ENCODE peak calls at places on chromosomes 6 and 20, in eight cellular contexts. E is AG04449; X is CD4-positive, alpha-beta T cell; M is type B pancreatic cell; G is iris pigment epithelial cell; D is EL; Q is breast epithelium; Y is nephron progenitor cell. R is an unnamed sample.

GRCh38 chr20:60013296-60014142 is 55.3 kb downstream of the CDH26 start:
- DNase-seq in X (no peak), E (no peak), Q (no peak), Y (no peak), D (no peak), M (no peak), G (peak), R (no peak)

GRCh38 chr6:106309766-106310373 is 15.7 kb downstream of the ATG5 start:
- DNase-seq in G (no peak), Q (no peak), X (no peak), D (peak), M (no peak), Y (no peak), E (no peak), R (no peak)

GRCh38 chr20:31666258-31667042 is 28.7 kb downstream of the COX4I2 start:
- DNase-seq in E (no peak), Y (no peak), M (no peak), Q (no peak), X (no peak), G (no peak), D (no peak), R (peak)

GRCh38 chr6:23137596-23137995 is 568.2 kb downstream of the HDGFL1 start:
- DNase-seq in X (no peak), E (no peak), M (no peak), Y (no peak), D (peak), G (peak), Q (no peak), R (no peak)

GRCh38 chr6:36324191-36324590 is 12.5 kb downstream of the BNIP5 start:
- DNase-seq in Y (no peak), Q (no peak), M (no peak), G (no peak), D (no peak), X (no peak), E (no peak), R (no peak)

GRCh38 chr20:4862661-4863060 is 138.6 kb downstream of the SLC23A2 start:
- DNase-seq in M (no peak), Y (no peak), E (no peak), D (no peak), X (no peak), G (no peak), Q (no peak), R (no peak)

GRCh38 chr20:62950741-62951140 is 1.8 kb upstream of the SLC17A9 start:
- DNase-seq in M (no peak), Q (no peak), G (no peak), D (no peak), X (no peak), Y (no peak), E (no peak), R (no peak)

GRCh38 chr6:33727932-33728331 is 16.4 kb upstream of the UQCC2 start:
- DNase-seq in X (no peak), M (no peak), E (no peak), D (no peak), G (no peak), Y (no peak), Q (no peak), R (no peak)

GRCh38 chr20:19710336-19710721 is 47.7 kb upstream of the RIN2 start:
- DNase-seq in E (no peak), M (no peak), Y (no peak), X (no peak), Q (no peak), G (no peak), D (no peak), R (no peak)

GRCh38 chr6:20708367-20709124 is 174.3 kb downstream of the CDKAL1 start:
- DNase-seq in M (no peak), D (no peak), Q (no peak), E (no peak), X (no peak), G (peak), Y (no peak), R (no peak)

GRCh38 chr20:258963-259362 is 1.4 kb downstream of the DEFB132 start:
- DNase-seq in D (peak), Q (no peak), X (no peak), Y (no peak), E (no peak), M (no peak), G (peak), R (peak)

GRCh38 chr6:121884056-121884455 is 448.6 kb downstream of the GJA1 start:
- DNase-seq in M (no peak), E (no peak), G (peak), Y (no peak), D (peak), X (no peak), Q (no peak), R (no peak)

GRCh38 chr6:71383891-71384489 is 95.4 kb downstream of the OGFRL1 start:
- DNase-seq in Q (no peak), M (no peak), X (no peak), Y (peak), G (peak), E (no peak), D (peak), R (no peak)

GRCh38 chr20:10061641-10062040 is 26.9 kb downstream of the ANKEF1 start:
- DNase-seq in E (no peak), G (no peak), Y (no peak), Q (no peak), M (no peak), D (no peak), X (no peak), R (no peak)

GRCh38 chr6:126539022-126539421 is 199.1 kb downstream of the CENPW start:
- DNase-seq in X (no peak), E (no peak), Y (no peak), D (peak), M (no peak), G (peak), Q (no peak), R (no peak)

GRCh38 chr6:82220167-82220566 is 27.4 kb downstream of the IBTK start:
- DNase-seq in Q (no peak), M (no peak), Y (no peak), D (no peak), G (no peak), X (no peak), E (no peak), R (no peak)

GRCh38 chr6:154738561-154738961 is 5.3 kb downstream of the SCAF8 start:
- DNase-seq in Y (no peak), Q (no peak), G (peak), E (no peak), M (no peak), D (peak), X (no peak), R (no peak)

GRCh38 chr20:48026981-48027592 is 241.8 kb upstream of the SULF2 start:
- DNase-seq in E (no peak), M (no peak), D (no peak), G (no peak), X (no peak), Y (no peak), Q (no peak), R (no peak)

GRCh38 chr20:51492167-51493092 is 50.1 kb downstream of the NFATC2 start:
- DNase-seq in Y (no peak), G (no peak), Q (no peak), M (no peak), X (no peak), E (no peak), D (no peak), R (peak)

GRCh38 chr6:1381397-1382330 is 7.7 kb upstream of the FOXF2 start:
- DNase-seq in X (peak), M (peak), Q (no peak), E (no peak), G (no peak), D (peak), Y (peak), R (peak)

GRCh38 chr6:33118525-33119123 is 42.8 kb downstream of the HLA-DPB1 start:
- DNase-seq in M (no peak), D (peak), X (no peak), G (peak), E (no peak), Y (peak), Q (no peak), R (peak)

GRCh38 chr20:1876975-1877603 is 18.1 kb upstream of the SIRPA start:
- DNase-seq in D (peak), X (no peak), M (no peak), Q (no peak), G (no peak), E (no peak), Y (no peak), R (peak)

GRCh38 chr20:59701236-59701635 is 96.9 kb downstream of the PHACTR3 start:
- DNase-seq in X (no peak), Y (no peak), Q (no peak), G (no peak), E (no peak), M (peak), D (no peak), R (no peak)

GRCh38 chr6:166058064-166058739 is 109.4 kb downstream of the TBXT start:
- DNase-seq in D (no peak), Q (no peak), M (no peak), E (no peak), X (no peak), Y (no peak), G (peak), R (peak)

GRCh38 chr20:17676942-17677341 is 5.1 kb downstream of the RRBP1 start:
- DNase-seq in E (no peak), X (no peak), M (no peak), Y (no peak), G (peak), Q (no peak), D (peak), R (no peak)

GRCh38 chr6:158422629-158423238 is 110.5 kb downstream of the TULP4 start:
- DNase-seq in M (no peak), G (no peak), Y (no peak), D (no peak), Q (no peak), X (no peak), E (no peak), R (no peak)

GRCh38 chr6:44133003-44133931 is 5.9 kb downstream of the TMEM63B start:
- DNase-seq in Q (peak), M (no peak), D (peak), E (no peak), X (no peak), G (peak), Y (peak), R (peak)

GRCh38 chr20:60372822-60373221 is 414.6 kb downstream of the CDH26 start:
- DNase-seq in D (no peak), G (no peak), X (no peak), Y (no peak), M (no peak), Q (no peak), E (no peak), R (no peak)

GRCh38 chr20:34938466-34939163 is 17.0 kb downstream of the GSS start:
- DNase-seq in D (no peak), Y (no peak), G (no peak), X (no peak), Q (no peak), E (no peak), M (no peak), R (peak)

GRCh38 chr20:61295726-61296628 is 43.9 kb downstream of the CDH4 start:
- DNase-seq in G (peak), X (no peak), M (no peak), Q (no peak), D (peak), E (no peak), Y (peak), R (no peak)

GRCh38 chr6:66662196-66662595 is 955.2 kb upstream of the EYS start:
- DNase-seq in X (no peak), M (no peak), G (peak), D (no peak), E (no peak), Q (no peak), Y (no peak), R (peak)

GRCh38 chr20:16397053-16397452 is 176.2 kb downstream of the KIF16B start:
- DNase-seq in E (no peak), G (no peak), M (no peak), Q (peak), X (no peak), D (no peak), Y (no peak), R (peak)

GRCh38 chr20:59735917-59736316 is 131.6 kb downstream of the PHACTR3 start:
- DNase-seq in M (no peak), Y (no peak), Q (no peak), D (no peak), E (no peak), X (no peak), G (no peak), R (peak)

GRCh38 chr6:127893541-127893940 is 7.3 kb downstream of the THEMIS start:
- DNase-seq in M (no peak), Y (no peak), D (no peak), G (no peak), Q (no peak), E (no peak), X (no peak), R (no peak)

GRCh38 chr20:43938932-43939761 is 24.5 kb downstream of the TOX2 start:
- DNase-seq in Q (no peak), D (peak), Y (no peak), E (peak), G (peak), M (no peak), X (no peak), R (peak)

GRCh38 chr20:8518878-8519277 is 386.8 kb downstream of the PLCB1 start:
- DNase-seq in D (no peak), M (no peak), Q (no peak), X (no peak), Y (no peak), E (no peak), G (no peak), R (no peak)

GRCh38 chr6:141077355-141078333 is 1055.1 kb upstream of the GJE1 start:
- DNase-seq in D (peak), G (peak), Q (no peak), M (no peak), E (no peak), Y (peak), X (no peak), R (peak)

GRCh38 chr20:25739615-25740320 is 43.1 kb upstream of the ZNF337 start:
- DNase-seq in D (peak), Q (no peak), M (no peak), Y (no peak), G (peak), E (no peak), X (no peak), R (no peak)

GRCh38 chr6:163782436-163783003 is 368.0 kb downstream of the QKI start:
- DNase-seq in G (no peak), E (no peak), M (no peak), X (no peak), Y (no peak), D (no peak), Q (no peak), R (peak)

GRCh38 chr6:25449774-25450173 is 170.6 kb downstream of the CARMIL1 start:
- DNase-seq in M (no peak), D (no peak), G (no peak), E (no peak), X (no peak), Q (no peak), Y (peak), R (no peak)

R was measured in Ammon's horn.